ENCODE peak calls at places on chromosomes 7 and 10, in four cellular contexts. One of them, this sample, is unnamed.

GRCh38 chr7:13050703-13051102 is 363.3 kb downstream of the ARL4A start:
- DNase-seq in GM12878: no peak
- DNase-seq in HepG2: peak
- DNase-seq in K562: no peak
- DNase-seq in this sample: no peak

GRCh38 chr7:69780377-69780776 is 182.1 kb downstream of the AUTS2 start:
- DNase-seq in K562: no peak
- DNase-seq in GM12878: no peak
- DNase-seq in HepG2: no peak
- DNase-seq in this sample: peak

GRCh38 chr7:140519007-140519399 is 39.7 kb upstream of the MKRN1 start:
- DNase-seq in GM12878: no peak
- DNase-seq in HepG2: no peak
- DNase-seq in K562: no peak
- DNase-seq in this sample: no peak

GRCh38 chr10:104332243-104333036 is 5.8 kb downstream of the ITPRIP start:
- DNase-seq in GM12878: no peak
- DNase-seq in K562: peak
- DNase-seq in HepG2: no peak
- DNase-seq in this sample: no peak

GRCh38 chr10:85039311-85039710 is 710.9 kb downstream of the CCSER2 start:
- DNase-seq in K562: no peak
- DNase-seq in HepG2: no peak
- DNase-seq in GM12878: no peak
- DNase-seq in this sample: no peak

GRCh38 chr7:32164341-32164996 is 94.3 kb upstream of the PDE1C start:
- DNase-seq in K562: peak
- DNase-seq in HepG2: peak
- DNase-seq in GM12878: no peak
- DNase-seq in this sample: peak

GRCh38 chr10:26840938-26841732 is 19.6 kb downstream of the ABI1 start:
- DNase-seq in HepG2: no peak
- DNase-seq in GM12878: no peak
- DNase-seq in K562: no peak
- DNase-seq in this sample: no peak

GRCh38 chr7:143882611-143883078 is 19.3 kb downstream of the TCAF1 start:
- DNase-seq in GM12878: no peak
- DNase-seq in K562: peak
- DNase-seq in HepG2: peak
- DNase-seq in this sample: no peak

GRCh38 chr7:110519851-110520250 is 571.1 kb upstream of the LRRN3 start:
- DNase-seq in HepG2: no peak
- DNase-seq in K562: no peak
- DNase-seq in GM12878: no peak
- DNase-seq in this sample: no peak

GRCh38 chr7:114820993-114821945 is 100.6 kb upstream of the MDFIC start:
- DNase-seq in GM12878: no peak
- DNase-seq in K562: no peak
- DNase-seq in HepG2: no peak
- DNase-seq in this sample: no peak

GRCh38 chr7:44969701-44970494 is 8.9 kb downstream of the MYO1G start:
- DNase-seq in K562: no peak
- DNase-seq in HepG2: no peak
- DNase-seq in GM12878: no peak
- DNase-seq in this sample: no peak

GRCh38 chr7:41788556-41788955 is 85.7 kb upstream of the INHBA start:
- DNase-seq in GM12878: no peak
- DNase-seq in HepG2: no peak
- DNase-seq in K562: no peak
- DNase-seq in this sample: no peak

GRCh38 chr7:149879801-149880738 is 6.3 kb downstream of the ATP6V0E2 start:
- DNase-seq in K562: no peak
- DNase-seq in HepG2: no peak
- DNase-seq in GM12878: no peak
- DNase-seq in this sample: no peak

GRCh38 chr10:70536196-70536920 is 57.8 kb downstream of the PALD1 start:
- DNase-seq in K562: no peak
- DNase-seq in GM12878: no peak
- DNase-seq in HepG2: no peak
- DNase-seq in this sample: no peak

GRCh38 chr7:18320971-18321567 is 174.5 kb upstream of the HDAC9 start:
- DNase-seq in GM12878: no peak
- DNase-seq in K562: peak
- DNase-seq in HepG2: peak
- DNase-seq in this sample: peak

GRCh38 chr7:96495751-96496216 is 173.9 kb upstream of the SLC25A13 start:
- DNase-seq in GM12878: peak
- DNase-seq in K562: no peak
- DNase-seq in HepG2: no peak
- DNase-seq in this sample: no peak

GRCh38 chr7:105904064-105904463 is 27.7 kb upstream of the ATXN7L1 start:
- DNase-seq in HepG2: no peak
- DNase-seq in GM12878: no peak
- DNase-seq in K562: no peak
- DNase-seq in this sample: no peak

GRCh38 chr7:964401-965231 is 10.1 kb upstream of the ADAP1 start:
- DNase-seq in HepG2: peak
- DNase-seq in K562: peak
- DNase-seq in GM12878: no peak
- DNase-seq in this sample: peak
- TF ChIP-seq TARDBP in HepG2: peak
- TF ChIP-seq TARDBP in K562: no peak
- TF ChIP-seq TARDBP in GM12878: no peak
- TF ChIP-seq TARDBP in this sample: no peak

GRCh38 chr7:29810813-29811482 is 4.6 kb downstream of the WIPF3 start:
- DNase-seq in HepG2: no peak
- DNase-seq in GM12878: no peak
- DNase-seq in K562: no peak
- DNase-seq in this sample: no peak

GRCh38 chr7:29811597-29811996 is 5.3 kb downstream of the WIPF3 start:
- DNase-seq in K562: no peak
- DNase-seq in GM12878: no peak
- DNase-seq in HepG2: no peak
- DNase-seq in this sample: no peak

GRCh38 chr7:29812185-29812876 is 6.0 kb downstream of the WIPF3 start:
- DNase-seq in GM12878: no peak
- DNase-seq in HepG2: no peak
- DNase-seq in K562: no peak
- DNase-seq in this sample: peak

GRCh38 chr7:29818308-29818707 is 12.0 kb downstream of the WIPF3 start:
- DNase-seq in K562: no peak
- DNase-seq in GM12878: no peak
- DNase-seq in HepG2: no peak
- DNase-seq in this sample: no peak

DNA sequence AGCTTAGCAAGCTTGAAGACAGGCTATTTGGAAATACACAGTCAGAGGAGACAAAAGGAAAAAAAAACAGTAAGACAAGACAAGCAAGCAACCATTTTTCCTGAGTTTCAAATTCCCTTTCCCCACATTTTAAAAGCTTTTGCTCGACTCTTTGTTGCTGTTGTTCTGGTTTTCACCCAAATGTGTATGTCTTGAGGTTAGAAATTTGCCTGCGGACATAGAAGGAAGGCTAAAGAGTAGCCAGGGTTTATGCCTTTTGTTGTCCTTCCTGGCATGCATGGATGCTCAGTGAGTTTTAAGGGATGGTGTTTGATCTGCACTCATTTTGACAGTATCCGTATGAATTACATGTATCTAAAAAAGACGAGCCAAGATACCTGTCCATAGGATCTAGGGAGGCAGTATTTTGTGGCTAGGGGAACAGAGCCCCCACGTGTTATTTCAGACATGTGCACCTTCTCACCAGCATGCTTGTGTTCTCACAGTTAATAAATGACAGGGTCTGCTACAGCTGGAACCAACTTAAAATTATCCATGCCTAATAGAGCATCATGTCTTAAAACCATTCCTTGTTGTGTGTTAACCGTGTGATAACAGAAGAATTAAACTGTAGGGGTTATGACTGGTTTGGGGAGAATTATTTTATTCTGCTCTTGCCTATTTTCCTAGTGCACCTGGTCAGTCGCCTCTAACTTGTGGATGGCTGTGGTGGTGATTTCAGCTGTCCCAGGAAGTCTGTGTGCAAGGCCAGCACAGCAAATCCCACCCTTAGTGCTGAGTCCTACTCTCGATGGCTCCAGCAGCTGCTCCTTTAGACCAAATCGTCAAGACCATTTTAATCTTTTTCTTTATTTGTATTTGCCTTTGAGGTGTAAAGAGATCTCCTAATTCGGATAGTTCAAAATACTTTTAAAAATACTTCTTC is 9.1 kb downstream of the WIPF3 start:
- DNase-seq in HepG2: no peak
- DNase-seq in K562: no peak
- DNase-seq in GM12878: no peak
- DNase-seq in this sample: no peak
- TF ChIP-seq FOXK2 in HepG2: no peak
- TF ChIP-seq FOXK2 in K562: no peak
- TF ChIP-seq FOXK2 in GM12878: no peak
- TF ChIP-seq FOXK2 in this sample: no peak

GRCh38 chr10:63128443-63128842 is 4.7 kb upstream of the NRBF2 start:
- DNase-seq in GM12878: no peak
- DNase-seq in K562: no peak
- DNase-seq in HepG2: no peak
- DNase-seq in this sample: no peak
- TF ChIP-seq TARDBP in GM12878: no peak
- TF ChIP-seq TARDBP in K562: no peak
- TF ChIP-seq TARDBP in HepG2: no peak
- TF ChIP-seq TARDBP in this sample: no peak

DNA sequence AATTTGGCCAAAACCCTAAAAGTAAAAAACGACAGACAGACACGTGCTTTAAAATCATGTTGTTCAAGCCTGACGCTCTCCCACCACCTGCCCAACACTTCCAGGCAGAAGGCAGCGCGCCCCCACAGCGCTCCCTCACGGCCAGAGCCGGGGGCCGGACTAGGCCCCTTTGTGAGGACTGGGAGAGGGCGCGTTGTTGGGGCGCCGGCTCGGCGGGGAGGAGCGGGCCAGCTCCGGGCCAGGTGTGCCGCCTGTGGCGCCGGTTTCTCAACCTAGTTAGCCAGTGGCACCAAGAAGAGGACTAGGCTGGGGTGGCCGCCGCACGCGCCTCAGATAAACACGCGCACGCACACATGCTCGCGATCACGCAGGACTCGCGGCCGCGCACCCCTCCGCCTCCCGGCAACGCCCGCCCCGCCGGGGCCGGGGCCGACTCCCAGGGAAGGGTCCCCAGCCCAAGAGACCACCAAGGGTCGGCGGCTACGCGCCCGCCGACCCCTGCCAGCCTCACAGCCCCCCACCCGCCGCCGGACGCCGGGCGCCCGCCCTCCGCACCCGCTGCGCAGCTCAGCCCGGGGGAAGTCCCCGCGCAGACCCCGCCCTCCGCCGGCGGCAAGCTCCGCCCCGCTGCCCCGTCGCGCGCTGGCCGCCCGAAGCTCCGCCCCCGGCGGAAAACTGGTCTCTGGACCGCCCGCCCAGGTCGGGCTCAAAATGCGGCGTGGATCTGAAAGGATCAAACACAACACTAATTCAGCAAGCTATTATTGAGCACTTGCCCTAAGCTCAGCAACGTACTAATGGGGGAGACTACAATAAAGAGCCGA is at the start of gene IMMP2L:
- DNase-seq in K562: peak
- DNase-seq in HepG2: peak
- DNase-seq in GM12878: peak
- DNase-seq in this sample: peak
- TF ChIP-seq FOXK2 in K562: peak
- TF ChIP-seq FOXK2 in HepG2: no peak
- TF ChIP-seq FOXK2 in GM12878: no peak
- TF ChIP-seq FOXK2 in this sample: no peak

GRCh38 chr10:100825946-100826660 is 80.7 kb downstream of the PAX2 start:
- DNase-seq in HepG2: no peak
- DNase-seq in GM12878: no peak
- DNase-seq in K562: no peak
- DNase-seq in this sample: no peak

GRCh38 chr10:100823194-100823593 is 77.8 kb downstream of the PAX2 start:
- DNase-seq in GM12878: no peak
- DNase-seq in HepG2: no peak
- DNase-seq in K562: no peak
- DNase-seq in this sample: no peak

GRCh38 chr10:100825325-100825875 is 80.0 kb downstream of the PAX2 start:
- DNase-seq in K562: no peak
- DNase-seq in GM12878: no peak
- DNase-seq in HepG2: no peak
- DNase-seq in this sample: no peak

GRCh38 chr10:100826661-100826982 is 81.2 kb downstream of the PAX2 start:
- DNase-seq in HepG2: no peak
- DNase-seq in K562: no peak
- DNase-seq in GM12878: no peak
- DNase-seq in this sample: no peak

DNA sequence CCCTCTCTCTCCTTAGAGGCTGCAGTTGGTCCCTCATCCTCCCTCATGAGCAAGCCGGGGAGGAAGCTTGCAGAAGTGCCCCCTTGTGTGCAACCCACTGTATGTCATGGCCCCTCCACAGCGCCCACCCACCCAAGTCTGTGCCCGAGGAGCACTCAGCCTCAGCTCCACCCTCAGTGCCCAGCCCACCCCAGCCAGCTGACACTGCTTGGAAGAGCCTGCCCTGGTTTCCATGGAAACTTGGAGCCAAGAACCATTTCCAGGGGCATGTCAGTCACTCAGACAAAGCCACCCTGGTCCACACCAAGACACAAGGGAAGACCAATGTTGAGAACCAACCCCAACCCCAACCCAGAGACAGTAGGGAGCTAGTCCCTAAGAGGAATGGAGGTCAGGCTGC is 79.5 kb downstream of the PAX2 start:
- DNase-seq in K562: no peak
- DNase-seq in HepG2: no peak
- DNase-seq in GM12878: no peak
- DNase-seq in this sample: no peak
- TF ChIP-seq TARDBP in K562: no peak
- TF ChIP-seq TARDBP in HepG2: no peak
- TF ChIP-seq TARDBP in GM12878: no peak
- TF ChIP-seq TARDBP in this sample: no peak

DNA sequence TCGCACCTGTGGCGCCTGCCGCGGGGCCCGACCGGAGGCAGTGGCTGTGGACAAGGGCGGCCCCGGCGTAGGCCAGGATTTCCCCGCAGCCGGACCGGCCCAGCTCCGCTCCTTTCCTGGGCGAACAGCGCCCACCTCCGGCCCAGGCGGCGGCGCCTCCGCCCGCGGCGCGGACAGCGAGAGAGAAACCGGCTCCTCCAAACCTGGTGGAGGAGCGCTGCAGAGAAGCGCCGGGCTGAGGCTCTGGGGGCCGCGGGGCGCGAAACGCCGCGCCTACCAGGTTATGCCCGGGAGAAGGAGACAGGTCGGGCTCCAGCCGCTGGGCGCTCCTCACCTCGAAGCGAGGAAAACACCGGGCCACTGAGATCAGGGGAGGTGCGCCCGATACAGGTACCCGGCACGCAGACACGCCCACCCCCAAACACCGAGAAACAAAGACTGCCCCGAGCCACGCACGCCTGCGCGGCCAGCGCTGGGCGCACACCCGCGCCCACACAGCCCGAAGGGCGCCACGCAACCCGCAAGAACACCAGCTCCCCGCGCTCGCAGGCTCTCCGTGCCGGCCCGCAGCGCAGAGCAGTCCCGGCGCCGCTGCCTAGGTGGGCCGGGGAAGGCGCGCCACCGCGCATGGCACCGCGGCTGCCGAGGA is 3.3 kb downstream of the GRID1 start:
- DNase-seq in HepG2: no peak
- DNase-seq in K562: peak
- DNase-seq in GM12878: no peak
- DNase-seq in this sample: no peak
- TF ChIP-seq FOXK2 in HepG2: no peak
- TF ChIP-seq FOXK2 in K562: no peak
- TF ChIP-seq FOXK2 in GM12878: no peak
- TF ChIP-seq FOXK2 in this sample: no peak

This sample was measured in HEK293T.